ENCODE peak calls at places on chromosomes 4 and X, in seven cellular contexts. Q is hepatocyte; P is right atrium auricular region; Y is CD4-positive, CD25-positive, alpha-beta regulatory T cell; T is OCI-LY7; O is left ventricle myocardium inferior; U is right cardiac atrium. F is an unnamed sample.
A peak's percentile ranks its signal among the peaks of the same experiment; 100 is the strongest.

GRCh38 chr4:173135241-173135847 is 33.3 kb upstream of the GALNT7 start:
- DNase-seq in Q (no peak), U (no peak), P (no peak), O (no peak), Y (no peak), T (no peak), F (no peak)

GRCh38 chr4:138021116-138021820 is 220.9 kb downstream of the SLC7A11 start:
- DNase-seq in Q (no peak), T (no peak), U (no peak), O (no peak), P (no peak), Y (no peak), F (no peak)

GRCh38 chr4:79015406-79015805 is 76.2 kb upstream of the PAQR3 start:
- DNase-seq in Q (no peak), O (no peak), T (no peak), U (no peak), P (no peak), Y (no peak), F (no peak)

GRCh38 chr4:88697113-88697512 is 516 bp downstream of the NAP1L5 start:
- DNase-seq in T (no peak), O (no peak), U (peak; percentile 71), Q (no peak), Y (peak; percentile 6), P (no peak), F (peak; percentile 48)

GRCh38 chr4:84338367-84338766 is 160.7 kb downstream of the NKX6-1 start:
- DNase-seq in T (no peak), O (no peak), P (no peak), Y (no peak), Q (no peak), U (no peak), F (no peak)

GRCh38 chr4:151641983-151642382 is 118.8 kb downstream of the GATB start:
- DNase-seq in Q (no peak), U (no peak), T (no peak), Y (no peak), O (no peak), P (no peak), F (no peak)

GRCh38 chr4:72319596-72319995 is 249.4 kb downstream of the ADAMTS3 start:
- DNase-seq in Q (no peak), P (no peak), O (no peak), T (no peak), U (no peak), Y (no peak), F (no peak)

GRCh38 chr4:4780634-4781287 is 78.7 kb upstream of the MSX1 start:
- DNase-seq in Y (no peak), O (no peak), U (no peak), Q (no peak), P (no peak), T (no peak), F (no peak)

GRCh38 chr4:38314663-38315062 is 349.3 kb upstream of the KLF3 start:
- DNase-seq in P (no peak), U (no peak), Q (no peak), T (no peak), O (no peak), Y (no peak), F (no peak)

GRCh38 chr4:11765849-11766453 is 337.3 kb upstream of the HS3ST1 start:
- DNase-seq in Q (peak; percentile 66), Y (peak; percentile 1), P (no peak), T (peak; percentile 22), U (no peak), O (no peak), F (no peak)

GRCh38 chrX:80550722-80551121 is 130.5 kb downstream of the TENT5D start:
- DNase-seq in P (no peak), Q (no peak), Y (no peak), U (no peak), T (peak; percentile 0), O (no peak), F (no peak)

GRCh38 chrX:153970398-153971123 is 1.1 kb downstream of the HCFC1 start:
- DNase-seq in Y (peak; percentile 41), Q (peak; percentile 68), U (peak; percentile 78), O (no peak), T (peak; percentile 45), P (no peak), F (peak; percentile 47)

GRCh38 chr4:66625480-66625879 is 919.8 kb downstream of the CENPC start:
- DNase-seq in T (no peak), U (no peak), Q (no peak), Y (no peak), P (no peak), O (no peak), F (no peak)

GRCh38 chrX:19811807-19812604 is 75.4 kb downstream of the SH3KBP1 start:
- DNase-seq in T (peak; percentile 68), O (no peak), P (no peak), U (no peak), Q (no peak), Y (no peak), F (no peak)

GRCh38 chr4:156169011-156169410 is 215.3 kb upstream of the CTSO start:
- DNase-seq in T (peak; percentile 1), U (peak; percentile 36), Y (no peak), P (no peak), Q (peak; percentile 72), O (peak; percentile 17), F (no peak)

GRCh38 chr4:139176299-139177048 is 544 bp downstream of the ELF2 start:
- DNase-seq in Y (peak; percentile 55), Q (peak; percentile 91), O (peak; percentile 87), P (peak; percentile 86), U (peak; percentile 93), T (peak; percentile 77), F (peak; percentile 73)

GRCh38 chrX:46551494-46552128 is 6.4 kb upstream of the ZNF674 start:
- DNase-seq in O (no peak), T (no peak), Y (no peak), P (no peak), Q (peak; percentile 25), U (no peak), F (no peak)

GRCh38 chrX:87299563-87300160 is 217.9 kb upstream of the KLHL4 start:
- DNase-seq in Y (no peak), U (no peak), P (no peak), O (no peak), T (peak; percentile 16), Q (peak; percentile 32), F (no peak)

GRCh38 chr4:12956026-12956425 is 528.1 kb downstream of the RAB28 start:
- DNase-seq in U (no peak), O (no peak), P (no peak), Q (no peak), Y (no peak), T (no peak), F (no peak)

GRCh38 chr4:25223770-25224375 is 10.0 kb upstream of the PI4K2B start:
- DNase-seq in O (no peak), T (peak; percentile 57), P (no peak), Q (no peak), U (no peak), Y (peak; percentile 27), F (peak; percentile 24)

GRCh38 chr4:78131403-78131802 is 74.3 kb downstream of the FRAS1 start:
- DNase-seq in O (no peak), Y (no peak), T (no peak), U (no peak), P (no peak), Q (no peak), F (no peak)

GRCh38 chr4:75769044-75769443 is 44.7 kb downstream of the USO1 start:
- DNase-seq in O (no peak), Y (no peak), T (no peak), U (no peak), P (no peak), Q (peak; percentile 8), F (no peak)

GRCh38 chr4:114481856-114482255 is 116.8 kb upstream of the UGT8 start:
- DNase-seq in O (no peak), U (peak; percentile 24), P (no peak), Y (no peak), T (no peak), Q (no peak), F (no peak)

GRCh38 chr4:4680758-4681157 is 138.9 kb upstream of the STX18 start:
- DNase-seq in U (no peak), Y (no peak), T (no peak), O (no peak), P (no peak), Q (no peak), F (no peak)

DNA sequence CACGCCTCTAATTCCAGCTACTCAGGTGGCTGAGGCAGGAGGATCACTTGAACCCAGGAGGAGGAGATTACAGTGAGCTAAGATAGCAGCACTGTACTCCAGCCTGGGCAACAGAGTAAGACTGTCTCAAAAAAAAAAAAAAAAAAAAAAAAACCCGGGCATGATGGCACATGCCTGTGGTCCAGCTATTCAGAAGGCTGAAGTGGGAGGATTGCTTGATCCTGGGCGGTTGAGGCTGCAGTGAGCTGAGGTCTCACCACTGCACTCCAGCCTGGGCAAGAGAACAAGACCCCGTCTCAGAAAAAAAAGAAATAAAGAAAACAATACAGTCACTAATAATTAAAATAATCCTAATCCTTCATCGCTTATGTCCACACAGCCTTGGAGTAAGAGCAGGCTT is 68.1 kb downstream of the APBB2 start:
- DNase-seq in T (no peak), P (no peak), Q (no peak), Y (no peak), O (no peak), U (no peak), F (no peak)
- H3K27ac ChIP-seq in T (no peak overlapping the region), P (peak overlapping the region; percentile 89), Q (peak overlapping the region; percentile 88), Y (no peak overlapping the region), O (peak overlapping the region; percentile 88), U (peak overlapping the region; percentile 33), F (no peak overlapping the region)

GRCh38 chr4:146478009-146478408 is 43.7 kb downstream of the SLC10A7 start:
- DNase-seq in Y (no peak), Q (no peak), P (no peak), O (no peak), T (no peak), U (no peak), F (no peak)

GRCh38 chr4:146469053-146469452 is 52.7 kb downstream of the SLC10A7 start:
- DNase-seq in T (no peak), O (no peak), Q (no peak), U (no peak), P (no peak), Y (no peak), F (no peak)

GRCh38 chr4:146477054-146477453 is 44.7 kb downstream of the SLC10A7 start:
- DNase-seq in Q (no peak), Y (no peak), U (no peak), O (no peak), P (no peak), T (no peak), F (no peak)

GRCh38 chr4:146472404-146472803 is 49.3 kb downstream of the SLC10A7 start:
- DNase-seq in Q (no peak), Y (no peak), U (no peak), T (no peak), O (no peak), P (no peak), F (no peak)
- H3K4me3 ChIP-seq in Q (no peak overlapping the region), Y (no peak overlapping the region), U (no peak overlapping the region), T (no peak overlapping the region), O (no peak overlapping the region), P (no peak overlapping the region), F (no peak overlapping the region)

GRCh38 chr4:90733211-90733610 is 606.0 kb downstream of the CCSER1 start:
- DNase-seq in P (no peak), Q (no peak), T (no peak), U (no peak), Y (no peak), O (no peak), F (no peak)

GRCh38 chr4:90730752-90731151 is 603.6 kb downstream of the CCSER1 start:
- DNase-seq in U (no peak), Q (no peak), T (no peak), Y (no peak), O (no peak), P (no peak), F (no peak)

GRCh38 chr4:90727938-90728337 is 600.7 kb downstream of the CCSER1 start:
- DNase-seq in Q (no peak), T (no peak), U (no peak), Y (no peak), P (no peak), O (no peak), F (no peak)
- H3K27ac ChIP-seq in Q (no peak overlapping the region), T (no peak overlapping the region), U (no peak overlapping the region), Y (no peak overlapping the region), P (no peak overlapping the region), O (no peak overlapping the region), F (no peak overlapping the region)

GRCh38 chrX:130173190-130173895 is 1.6 kb downstream of the RAB33A start:
- DNase-seq in O (peak; percentile 33), Q (no peak), Y (peak; percentile 13), U (peak; percentile 62), T (peak; percentile 40), P (peak; percentile 77), F (no peak)
- H3K4me3 ChIP-seq in O (no peak overlapping the region), Q (no peak overlapping the region), Y (peak overlapping the region; percentile 91), U (no peak overlapping the region), T (peak overlapping the region; percentile 10), P (no peak overlapping the region), F (peak overlapping the region; percentile 58)

F was measured in CD4-positive, alpha-beta memory T cell.